ENCODE peak calls at places on chromosomes 1 and 21, in six cellular contexts. One of them, this sample, is unnamed.

GRCh38 chr21:45887121-45887611 is 94.4 kb upstream of the COL6A1 start:
- DNase-seq in osteoblast: no peak
- DNase-seq in mucosa of descending colon: peak
- DNase-seq in CD4-positive, alpha-beta T cell: no peak
- DNase-seq in GM12865: no peak
- DNase-seq in B cell: no peak
- DNase-seq in this sample: no peak

GRCh38 chr1:19066248-19066873 is 109.9 kb upstream of the IFFO2 start:
- DNase-seq in osteoblast: peak
- DNase-seq in mucosa of descending colon: no peak
- DNase-seq in CD4-positive, alpha-beta T cell: no peak
- DNase-seq in GM12865: no peak
- DNase-seq in B cell: no peak
- DNase-seq in this sample: peak

GRCh38 chr1:15953294-15953771 is 22.6 kb downstream of the ZBTB17 start:
- DNase-seq in osteoblast: peak
- DNase-seq in mucosa of descending colon: no peak
- DNase-seq in CD4-positive, alpha-beta T cell: no peak
- DNase-seq in GM12865: no peak
- DNase-seq in B cell: no peak
- DNase-seq in this sample: no peak

GRCh38 chr1:100362821-100363466 is 10.6 kb downstream of the CDC14A start:
- DNase-seq in osteoblast: no peak
- DNase-seq in mucosa of descending colon: no peak
- DNase-seq in CD4-positive, alpha-beta T cell: no peak
- DNase-seq in GM12865: no peak
- DNase-seq in B cell: no peak
- DNase-seq in this sample: no peak

GRCh38 chr1:58738873-58739272 is 39.0 kb upstream of the MYSM1 start:
- DNase-seq in osteoblast: no peak
- DNase-seq in mucosa of descending colon: no peak
- DNase-seq in CD4-positive, alpha-beta T cell: no peak
- DNase-seq in GM12865: no peak
- DNase-seq in B cell: no peak
- DNase-seq in this sample: no peak

GRCh38 chr21:29105218-29105617 is 25.2 kb upstream of the MAP3K7CL start:
- DNase-seq in osteoblast: no peak
- DNase-seq in mucosa of descending colon: no peak
- DNase-seq in CD4-positive, alpha-beta T cell: no peak
- DNase-seq in GM12865: no peak
- DNase-seq in B cell: no peak
- DNase-seq in this sample: no peak

GRCh38 chr1:905071-905749 is 18.5 kb upstream of the SAMD11 start:
- DNase-seq in osteoblast: peak
- DNase-seq in mucosa of descending colon: peak
- DNase-seq in CD4-positive, alpha-beta T cell: no peak
- DNase-seq in GM12865: peak
- DNase-seq in B cell: peak
- DNase-seq in this sample: peak

GRCh38 chr21:28675265-28676041 is 317.2 kb downstream of the LTN1 start:
- DNase-seq in osteoblast: peak
- DNase-seq in mucosa of descending colon: no peak
- DNase-seq in CD4-positive, alpha-beta T cell: no peak
- DNase-seq in GM12865: no peak
- DNase-seq in B cell: no peak
- DNase-seq in this sample: no peak

GRCh38 chr1:46495778-46496177 is 6.1 kb downstream of the DMBX1 start:
- DNase-seq in osteoblast: peak
- DNase-seq in mucosa of descending colon: no peak
- DNase-seq in CD4-positive, alpha-beta T cell: no peak
- DNase-seq in GM12865: no peak
- DNase-seq in B cell: no peak
- DNase-seq in this sample: no peak

GRCh38 chr1:191350938-191351337 is 807.3 kb upstream of the RGS18 start:
- DNase-seq in osteoblast: no peak
- DNase-seq in mucosa of descending colon: no peak
- DNase-seq in CD4-positive, alpha-beta T cell: no peak
- DNase-seq in GM12865: no peak
- DNase-seq in B cell: no peak
- DNase-seq in this sample: no peak

GRCh38 chr1:178733972-178734371 is 8.9 kb downstream of the RALGPS2 start:
- DNase-seq in osteoblast: no peak
- DNase-seq in mucosa of descending colon: no peak
- DNase-seq in CD4-positive, alpha-beta T cell: no peak
- DNase-seq in GM12865: no peak
- DNase-seq in B cell: no peak
- DNase-seq in this sample: no peak

GRCh38 chr21:36759348-36760083 is 60.6 kb downstream of the SIM2 start:
- DNase-seq in osteoblast: no peak
- DNase-seq in mucosa of descending colon: no peak
- DNase-seq in CD4-positive, alpha-beta T cell: no peak
- DNase-seq in GM12865: no peak
- DNase-seq in B cell: no peak
- DNase-seq in this sample: no peak

GRCh38 chr1:175742790-175743459 is 470 bp downstream of the TNR start:
- DNase-seq in osteoblast: no peak
- DNase-seq in mucosa of descending colon: no peak
- DNase-seq in CD4-positive, alpha-beta T cell: no peak
- DNase-seq in GM12865: peak
- DNase-seq in B cell: no peak
- DNase-seq in this sample: no peak

GRCh38 chr1:41810446-41810845 is 108.3 kb downstream of the HIVEP3 start:
- DNase-seq in osteoblast: no peak
- DNase-seq in mucosa of descending colon: no peak
- DNase-seq in CD4-positive, alpha-beta T cell: no peak
- DNase-seq in GM12865: peak
- DNase-seq in B cell: no peak
- DNase-seq in this sample: peak

GRCh38 chr1:116309090-116309870 is 63.8 kb upstream of the ATP1A1 start:
- DNase-seq in osteoblast: no peak
- DNase-seq in mucosa of descending colon: no peak
- DNase-seq in CD4-positive, alpha-beta T cell: no peak
- DNase-seq in GM12865: no peak
- DNase-seq in B cell: no peak
- DNase-seq in this sample: no peak

GRCh38 chr1:180310095-180310494 is 80.0 kb downstream of the LHX4 start:
- DNase-seq in osteoblast: no peak
- DNase-seq in mucosa of descending colon: no peak
- DNase-seq in CD4-positive, alpha-beta T cell: no peak
- DNase-seq in GM12865: no peak
- DNase-seq in B cell: no peak
- DNase-seq in this sample: no peak

GRCh38 chr1:117664314-117664713 is 58.5 kb downstream of the TENT5C start:
- DNase-seq in osteoblast: no peak
- DNase-seq in mucosa of descending colon: no peak
- DNase-seq in CD4-positive, alpha-beta T cell: peak
- DNase-seq in GM12865: peak
- DNase-seq in B cell: peak
- DNase-seq in this sample: peak

GRCh38 chr1:30191154-30191702 is 532.2 kb downstream of the MATN1 start:
- DNase-seq in osteoblast: peak
- DNase-seq in mucosa of descending colon: no peak
- DNase-seq in CD4-positive, alpha-beta T cell: peak
- DNase-seq in GM12865: peak
- DNase-seq in B cell: no peak
- DNase-seq in this sample: no peak

GRCh38 chr1:20702416-20702815 is 15.4 kb downstream of the KIF17 start:
- DNase-seq in osteoblast: peak
- DNase-seq in mucosa of descending colon: no peak
- DNase-seq in CD4-positive, alpha-beta T cell: no peak
- DNase-seq in GM12865: no peak
- DNase-seq in B cell: no peak
- DNase-seq in this sample: no peak

GRCh38 chr1:9561429-9561828 is 22.2 kb downstream of the SLC25A33 start:
- DNase-seq in osteoblast: peak
- DNase-seq in mucosa of descending colon: no peak
- DNase-seq in CD4-positive, alpha-beta T cell: no peak
- DNase-seq in GM12865: no peak
- DNase-seq in B cell: no peak
- DNase-seq in this sample: no peak

GRCh38 chr1:171636141-171636540 is 14.1 kb downstream of the MYOCOS start:
- DNase-seq in osteoblast: no peak
- DNase-seq in mucosa of descending colon: no peak
- DNase-seq in CD4-positive, alpha-beta T cell: no peak
- DNase-seq in GM12865: no peak
- DNase-seq in B cell: no peak
- DNase-seq in this sample: no peak

GRCh38 chr1:169670836-169671235 is 40.6 kb downstream of the SELL start:
- DNase-seq in osteoblast: no peak
- DNase-seq in mucosa of descending colon: no peak
- DNase-seq in CD4-positive, alpha-beta T cell: no peak
- DNase-seq in GM12865: no peak
- DNase-seq in B cell: no peak
- DNase-seq in this sample: no peak

GRCh38 chr1:108878678-108879077 is 1.9 kb downstream of the GPSM2 start:
- DNase-seq in osteoblast: peak
- DNase-seq in mucosa of descending colon: no peak
- DNase-seq in CD4-positive, alpha-beta T cell: no peak
- DNase-seq in GM12865: no peak
- DNase-seq in B cell: no peak
- DNase-seq in this sample: no peak

GRCh38 chr1:33270808-33271465 is 14.6 kb downstream of the ZNF362 start:
- DNase-seq in osteoblast: peak
- DNase-seq in mucosa of descending colon: no peak
- DNase-seq in CD4-positive, alpha-beta T cell: no peak
- DNase-seq in GM12865: no peak
- DNase-seq in B cell: no peak
- DNase-seq in this sample: no peak

GRCh38 chr1:173424786-173425407 is 52.2 kb upstream of the PRDX6 start:
- DNase-seq in osteoblast: no peak
- DNase-seq in mucosa of descending colon: no peak
- DNase-seq in CD4-positive, alpha-beta T cell: no peak
- DNase-seq in GM12865: no peak
- DNase-seq in B cell: no peak
- DNase-seq in this sample: no peak

GRCh38 chr1:184621262-184621661 is 133.4 kb downstream of the EDEM3 start:
- DNase-seq in osteoblast: no peak
- DNase-seq in mucosa of descending colon: no peak
- DNase-seq in CD4-positive, alpha-beta T cell: no peak
- DNase-seq in GM12865: no peak
- DNase-seq in B cell: no peak
- DNase-seq in this sample: no peak

GRCh38 chr1:116908821-116909510 is 750 bp upstream of the PTGFRN start:
- DNase-seq in osteoblast: peak
- DNase-seq in mucosa of descending colon: no peak
- DNase-seq in CD4-positive, alpha-beta T cell: no peak
- DNase-seq in GM12865: no peak
- DNase-seq in B cell: no peak
- DNase-seq in this sample: no peak

GRCh38 chr1:232111616-232112015 is 485.0 kb downstream of the DISC1 start:
- DNase-seq in osteoblast: no peak
- DNase-seq in mucosa of descending colon: no peak
- DNase-seq in CD4-positive, alpha-beta T cell: no peak
- DNase-seq in GM12865: no peak
- DNase-seq in B cell: no peak
- DNase-seq in this sample: no peak

GRCh38 chr21:45779226-45779625 is 135.7 kb downstream of the PCBP3 start:
- DNase-seq in osteoblast: no peak
- DNase-seq in mucosa of descending colon: no peak
- DNase-seq in CD4-positive, alpha-beta T cell: no peak
- DNase-seq in GM12865: no peak
- DNase-seq in B cell: no peak
- DNase-seq in this sample: no peak

GRCh38 chr1:1164701-1165451 is 8.8 kb upstream of the TTLL10 start:
- DNase-seq in osteoblast: no peak
- DNase-seq in mucosa of descending colon: peak
- DNase-seq in CD4-positive, alpha-beta T cell: no peak
- DNase-seq in GM12865: no peak
- DNase-seq in B cell: no peak
- DNase-seq in this sample: no peak

GRCh38 chr1:2525896-2526823 is at the start of gene PANK4:
- DNase-seq in osteoblast: peak
- DNase-seq in mucosa of descending colon: peak
- DNase-seq in CD4-positive, alpha-beta T cell: peak
- DNase-seq in GM12865: peak
- DNase-seq in B cell: peak
- DNase-seq in this sample: peak
- TF ChIP-seq CTCF in osteoblast: no peak
- TF ChIP-seq CTCF in mucosa of descending colon: peak
- TF ChIP-seq CTCF in CD4-positive, alpha-beta T cell: no peak
- TF ChIP-seq CTCF in GM12865: no peak
- TF ChIP-seq CTCF in B cell: no peak
- TF ChIP-seq CTCF in this sample: no peak

GRCh38 chr1:147389532-147390184 is 147.2 kb downstream of the CHD1L start:
- DNase-seq in osteoblast: peak
- DNase-seq in mucosa of descending colon: no peak
- DNase-seq in CD4-positive, alpha-beta T cell: no peak
- DNase-seq in GM12865: peak
- DNase-seq in B cell: peak
- DNase-seq in this sample: peak

GRCh38 chr1:147391114-147391513 is 148.6 kb downstream of the CHD1L start:
- DNase-seq in osteoblast: no peak
- DNase-seq in mucosa of descending colon: no peak
- DNase-seq in CD4-positive, alpha-beta T cell: no peak
- DNase-seq in GM12865: no peak
- DNase-seq in B cell: no peak
- DNase-seq in this sample: no peak

GRCh38 chr1:147384805-147385204 is 142.3 kb downstream of the CHD1L start:
- DNase-seq in osteoblast: no peak
- DNase-seq in mucosa of descending colon: no peak
- DNase-seq in CD4-positive, alpha-beta T cell: no peak
- DNase-seq in GM12865: no peak
- DNase-seq in B cell: no peak
- DNase-seq in this sample: no peak

GRCh38 chr1:147388969-147389368 is 146.5 kb downstream of the CHD1L start:
- DNase-seq in osteoblast: peak
- DNase-seq in mucosa of descending colon: no peak
- DNase-seq in CD4-positive, alpha-beta T cell: no peak
- DNase-seq in GM12865: no peak
- DNase-seq in B cell: no peak
- DNase-seq in this sample: no peak

DNA sequence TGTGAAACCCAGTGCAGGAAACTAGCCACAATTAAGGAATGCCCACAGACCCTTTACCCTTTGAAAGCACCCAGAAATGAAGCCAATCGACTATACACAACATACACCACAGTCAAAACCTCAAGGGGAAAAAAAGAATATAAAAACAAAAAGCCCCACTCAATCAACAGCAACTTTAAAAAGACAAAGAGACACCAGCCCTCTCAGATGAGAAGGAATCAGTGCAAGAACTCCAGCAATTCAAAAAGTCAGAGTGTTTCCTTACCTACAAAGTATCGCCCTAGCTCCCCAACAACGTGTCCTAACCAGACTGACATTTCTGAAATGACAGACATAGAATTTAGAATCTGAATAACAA is 147.7 kb downstream of the CHD1L start:
- DNase-seq in osteoblast: no peak
- DNase-seq in mucosa of descending colon: no peak
- DNase-seq in CD4-positive, alpha-beta T cell: no peak
- DNase-seq in GM12865: no peak
- DNase-seq in B cell: no peak
- DNase-seq in this sample: no peak
- TF ChIP-seq CTCF in osteoblast: no peak
- TF ChIP-seq CTCF in mucosa of descending colon: no peak
- TF ChIP-seq CTCF in CD4-positive, alpha-beta T cell: no peak
- TF ChIP-seq CTCF in GM12865: no peak
- TF ChIP-seq CTCF in B cell: no peak
- TF ChIP-seq CTCF in this sample: no peak

GRCh38 chr1:56295949-56296929 is 283.1 kb downstream of the PLPP3 start:
- DNase-seq in osteoblast: no peak
- DNase-seq in mucosa of descending colon: no peak
- DNase-seq in CD4-positive, alpha-beta T cell: no peak
- DNase-seq in GM12865: peak
- DNase-seq in B cell: no peak
- DNase-seq in this sample: no peak
- TF ChIP-seq CTCF in osteoblast: no peak
- TF ChIP-seq CTCF in mucosa of descending colon: no peak
- TF ChIP-seq CTCF in CD4-positive, alpha-beta T cell: no peak
- TF ChIP-seq CTCF in GM12865: no peak
- TF ChIP-seq CTCF in B cell: no peak
- TF ChIP-seq CTCF in this sample: no peak

GRCh38 chr1:93114403-93114802 is 35.3 kb downstream of the MTF2 start:
- DNase-seq in osteoblast: peak
- DNase-seq in mucosa of descending colon: no peak
- DNase-seq in CD4-positive, alpha-beta T cell: no peak
- DNase-seq in GM12865: no peak
- DNase-seq in B cell: no peak
- DNase-seq in this sample: no peak
- TF ChIP-seq CTCF in osteoblast: no peak
- TF ChIP-seq CTCF in mucosa of descending colon: no peak
- TF ChIP-seq CTCF in CD4-positive, alpha-beta T cell: no peak
- TF ChIP-seq CTCF in GM12865: no peak
- TF ChIP-seq CTCF in B cell: no peak
- TF ChIP-seq CTCF in this sample: no peak